ENCODE peak calls at places on chromosomes 1 and 21, in four cellular contexts. N, Z, J and G are unnamed samples. For H3K27me3, the result is how much of the 10 kb centered on the place peaks cover.

GRCh38 chr1:4681026-4681425 is 26.6 kb downstream of the AJAP1 start:
- DNase-seq in Z (no peak), J (no peak), N (no peak), G (no peak)

GRCh38 chr1:149843302-149844041 is 55.9 kb upstream of the BOLA1 start:
- DNase-seq in J (no peak), N (no peak), Z (peak), G (no peak)

GRCh38 chr1:170730443-170730842 is 66.5 kb downstream of the PRRX1 start:
- DNase-seq in N (peak), J (no peak), Z (no peak), G (no peak)

GRCh38 chr1:65494671-65495070 is 74.2 kb downstream of the LEPR start:
- DNase-seq in J (no peak), N (no peak), Z (no peak), G (no peak)

GRCh38 chr1:79646885-79647284 is 640.4 kb upstream of the ADGRL4 start:
- DNase-seq in N (no peak), Z (peak), J (no peak), G (peak)

GRCh38 chr21:45560106-45561021 is 18.1 kb upstream of the SLC19A1 start:
- DNase-seq in Z (no peak), J (no peak), N (no peak), G (no peak)

GRCh38 chr1:66396212-66396890 is 137.6 kb upstream of the SGIP1 start:
- DNase-seq in N (no peak), J (no peak), Z (no peak), G (no peak)

GRCh38 chr1:47323475-47324105 is 9.6 kb upstream of the STIL start:
- DNase-seq in N (no peak), Z (peak), J (no peak), G (no peak)

GRCh38 chr1:165169028-165169427 is 187.5 kb downstream of the LMX1A start:
- DNase-seq in Z (peak), J (no peak), N (no peak), G (no peak)

GRCh38 chr1:47592296-47592975 is 154.6 kb downstream of the FOXD2 start:
- DNase-seq in J (no peak), N (no peak), Z (no peak), G (no peak)

GRCh38 chr1:173043253-173043652 is 7.5 kb downstream of the TNFSF18 start:
- DNase-seq in J (no peak), N (peak), Z (peak), G (no peak)

GRCh38 chr1:41492341-41492848 is 7.9 kb upstream of the EDN2 start:
- DNase-seq in Z (peak), N (no peak), J (no peak), G (no peak)

GRCh38 chr1:203026666-203027663 is 674 bp downstream of the PPFIA4 start:
- DNase-seq in N (no peak), J (no peak), Z (peak), G (no peak)

GRCh38 chr21:46540087-46540710 is 64.7 kb downstream of the S100B start:
- DNase-seq in J (no peak), N (no peak), Z (no peak), G (no peak)

GRCh38 chr1:155134858-155135415 is 715 bp upstream of the SLC50A1 start:
- DNase-seq in Z (peak), N (peak), J (peak), G (no peak)

DNA sequence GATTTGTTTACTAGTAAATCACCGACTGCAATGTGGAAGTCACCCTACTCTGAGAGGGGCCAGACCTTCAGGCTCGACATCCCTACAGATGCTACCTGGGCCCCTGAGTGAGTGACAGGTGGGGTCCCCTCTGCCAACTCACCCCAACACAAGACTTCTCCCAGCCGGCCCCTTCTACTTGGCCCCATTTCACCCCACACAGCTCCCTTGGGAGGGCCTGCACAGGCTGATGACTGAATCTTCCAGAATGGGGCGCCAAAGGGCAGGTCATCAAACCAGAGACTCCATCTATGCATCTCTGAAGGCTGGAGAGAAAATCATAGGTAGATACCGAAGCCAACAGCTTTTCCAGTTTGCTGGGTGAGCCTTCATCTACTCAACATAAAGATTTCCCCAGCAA is 9.4 kb upstream of the S100A8 start:
- DNase-seq in Z (no peak), J (no peak), N (no peak), G (no peak)
- H3K27me3 ChIP-seq in Z (under half), J (half or more), N (under half), G (under half)

GRCh38 chr1:226967665-226968064 is 27.6 kb downstream of the COQ8A start:
- DNase-seq in J (no peak), Z (no peak), N (peak), G (no peak)
- H3K27ac ChIP-seq in J (no peak), Z (no peak), N (no peak), G (no peak)

GRCh38 chr1:200037904-200038644 is 10.6 kb downstream of the NR5A2 start:
- DNase-seq in N (no peak), J (no peak), Z (no peak), G (no peak)
- H3K4me3 ChIP-seq in N (no peak), J (no peak), Z (no peak), G (peak)

GRCh38 chr21:43012596-43012995 is 38.2 kb downstream of the PKNOX1 start:
- DNase-seq in J (no peak), Z (no peak), N (peak), G (no peak)

GRCh38 chr21:43016728-43017127 is 42.4 kb downstream of the PKNOX1 start:
- DNase-seq in N (no peak), Z (no peak), J (no peak), G (no peak)

GRCh38 chr21:43018519-43018918 is 44.2 kb downstream of the PKNOX1 start:
- DNase-seq in N (no peak), Z (no peak), J (no peak), G (no peak)

GRCh38 chr21:43020177-43020576 is 45.8 kb downstream of the PKNOX1 start:
- DNase-seq in J (no peak), N (no peak), Z (no peak), G (no peak)

GRCh38 chr21:43015906-43016540 is 41.7 kb downstream of the PKNOX1 start:
- DNase-seq in N (no peak), J (no peak), Z (no peak), G (no peak)
- H3K27me3 ChIP-seq in N (under half), J (under half), Z (under half), G (under half)

DNA sequence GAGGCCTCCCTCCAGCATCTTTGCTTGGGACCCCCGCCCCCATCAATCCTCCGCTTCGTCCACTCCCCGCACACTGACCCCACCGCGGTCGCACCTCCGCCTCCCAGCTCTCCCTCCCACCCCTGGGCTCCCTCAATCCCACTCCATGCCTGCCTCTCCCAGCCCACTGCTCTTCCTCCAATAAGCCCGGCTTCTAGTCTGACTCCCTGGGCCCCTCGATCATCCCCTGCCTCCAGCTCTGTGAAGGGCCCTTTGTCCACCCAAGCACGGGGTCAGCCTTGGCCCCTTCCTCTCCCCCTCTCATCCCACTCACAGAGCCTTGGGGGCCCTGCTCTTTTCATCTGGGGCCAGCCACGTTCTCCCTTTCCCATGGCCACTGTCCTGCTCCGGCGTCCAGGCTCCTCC is 1.5 kb upstream of the TMEM200B start:
- DNase-seq in N (no peak), J (no peak), Z (no peak), G (no peak)
- H3K27ac ChIP-seq in N (peak), J (peak), Z (no peak), G (no peak)

GRCh38 chr1:209936125-209936524 is 1.9 kb upstream of the SYT14 start:
- DNase-seq in Z (no peak), J (no peak), N (no peak), G (no peak)

DNA sequence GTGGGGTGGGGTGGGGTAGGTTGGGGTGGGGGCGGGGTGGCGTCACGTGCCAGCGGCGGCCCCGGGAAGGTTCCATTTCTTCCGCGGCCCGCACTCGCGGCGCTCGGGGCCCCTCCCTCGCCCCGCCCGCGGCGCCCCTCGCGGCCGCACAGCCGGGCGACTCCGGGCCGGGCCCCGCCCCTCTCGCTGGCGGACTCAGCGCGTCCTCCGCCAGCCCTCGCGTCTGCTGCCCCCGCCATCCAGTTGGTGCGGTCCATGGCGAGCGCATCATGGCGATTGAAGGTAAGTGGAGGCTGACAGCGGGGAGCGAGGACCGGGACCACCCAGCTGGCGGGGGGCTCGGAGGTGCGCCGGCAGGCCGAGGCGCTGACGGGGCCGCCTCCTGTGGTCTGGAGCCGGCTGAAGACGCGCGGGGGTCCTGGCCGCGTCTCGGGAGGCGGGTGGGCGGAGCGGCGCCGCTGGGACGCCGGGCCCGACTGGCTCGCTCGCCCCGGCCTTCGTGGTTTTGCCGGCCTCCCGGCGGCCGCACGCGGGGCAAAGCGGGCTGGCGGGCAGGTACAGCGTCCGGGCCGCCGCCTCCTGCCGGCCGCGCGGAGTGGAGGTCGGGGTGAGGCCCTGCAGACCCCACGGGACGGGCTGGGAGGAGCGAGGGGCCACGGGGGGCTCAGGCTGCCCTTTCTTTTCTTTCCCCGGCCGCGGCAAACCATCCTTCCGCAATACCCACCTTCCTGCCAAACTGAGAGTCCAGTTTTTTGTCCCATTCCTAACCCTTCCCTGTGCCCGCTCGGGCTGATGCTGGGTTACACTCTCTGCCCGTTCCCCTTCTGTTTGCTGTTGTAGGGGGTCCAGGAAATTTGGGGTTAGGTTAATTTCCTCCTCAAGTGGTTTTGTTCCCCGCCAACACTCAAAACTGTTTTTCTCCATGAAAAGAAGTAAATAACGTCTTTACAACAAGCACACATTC is at the start of gene SYT14:
- DNase-seq in N (peak), J (no peak), Z (peak), G (no peak)
- H3K4me3 ChIP-seq in N (peak), J (no peak), Z (peak), G (peak)

GRCh38 chr1:22665752-22666151 is 12.7 kb downstream of the C1QB start:
- DNase-seq in Z (peak), N (peak), J (peak), G (peak)
- H3K27me3 ChIP-seq in Z (under half), N (half or more), J (under half), G (under half)

GRCh38 chr1:1853593-1854257 is 37.2 kb downstream of the GNB1 start:
- DNase-seq in N (no peak), J (no peak), Z (no peak), G (no peak)
- H3K27ac ChIP-seq in N (no peak), J (no peak), Z (no peak), G (no peak)

GRCh38 chr1:36456391-36456928 is 6.2 kb upstream of the OSCP1 start:
- DNase-seq in J (no peak), N (no peak), Z (no peak), G (no peak)

GRCh38 chr1:36455386-36455785 is 5.1 kb upstream of the OSCP1 start:
- DNase-seq in J (no peak), N (no peak), Z (no peak), G (no peak)

GRCh38 chr1:36458910-36459309 is 5.3 kb downstream of the MRPS15 start:
- DNase-seq in N (no peak), J (no peak), Z (no peak), G (no peak)

GRCh38 chr1:36453600-36454388 is 3.5 kb upstream of the OSCP1 start:
- DNase-seq in N (no peak), J (no peak), Z (no peak), G (no peak)

DNA sequence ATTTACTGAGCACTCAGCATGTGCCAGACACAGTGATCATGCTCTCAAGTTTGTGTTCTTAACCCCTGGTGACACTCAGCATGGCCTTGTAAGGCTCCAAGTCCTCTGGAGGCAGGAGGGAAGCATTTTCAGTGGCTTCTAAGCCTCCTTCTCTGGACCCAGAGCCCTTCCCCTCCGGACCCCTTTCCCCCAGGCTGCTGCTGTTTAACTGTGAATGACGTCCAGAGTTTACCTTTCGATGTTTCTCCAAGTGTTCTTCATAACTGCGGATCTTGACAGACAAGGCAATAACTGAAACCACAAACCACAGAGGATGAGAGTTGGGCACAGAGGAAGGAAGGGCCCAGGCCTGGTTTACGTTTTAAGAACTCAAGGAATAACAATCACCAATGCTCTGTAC is 6.5 kb downstream of the MRPS15 start:
- DNase-seq in J (no peak), Z (no peak), N (no peak), G (no peak)
- H3K4me3 ChIP-seq in J (no peak), Z (no peak), N (no peak), G (no peak)

DNA sequence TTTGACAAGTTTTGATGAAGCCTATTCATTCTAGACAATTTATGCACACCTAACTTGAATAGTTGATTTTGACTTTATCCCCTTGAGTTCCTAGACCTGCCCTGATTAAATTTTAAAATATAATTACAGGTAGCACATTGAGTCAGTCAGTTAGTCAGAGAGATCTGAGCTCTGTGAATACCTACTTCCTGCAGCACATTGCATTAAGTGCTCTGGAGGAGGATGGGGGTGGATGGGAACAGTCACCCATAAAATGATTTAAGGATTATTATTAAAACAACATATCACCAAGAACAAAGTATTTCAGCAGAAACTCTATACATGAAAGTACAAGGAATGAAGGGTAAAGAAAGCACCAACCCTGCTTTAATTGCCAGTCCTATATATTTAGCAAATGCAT is 11.8 kb upstream of the RPF1 start:
- DNase-seq in J (no peak), Z (no peak), N (no peak), G (no peak)
- H3K27me3 ChIP-seq in J (under half), Z (under half), N (under half), G (under half)